ENCODE peak calls at places on chromosomes 13 and 19, in five cellular contexts. One of them, this sample, is unnamed.

GRCh38 chr13:112329376-112329775 is 46.8 kb upstream of the SPACA7 start:
- DNase-seq in adipocyte: no peak
- DNase-seq in T-helper 9 cell: no peak
- DNase-seq in body of pancreas: no peak
- DNase-seq in mucosa of descending colon: no peak
- DNase-seq in this sample: no peak

GRCh38 chr13:36344173-36344572 is 2.0 kb downstream of the SPART start:
- DNase-seq in adipocyte: peak
- DNase-seq in mucosa of descending colon: no peak
- DNase-seq in T-helper 9 cell: no peak
- DNase-seq in body of pancreas: no peak
- DNase-seq in this sample: peak

GRCh38 chr19:50500060-50500752 is 10.8 kb downstream of the JOSD2 start:
- DNase-seq in adipocyte: peak
- DNase-seq in T-helper 9 cell: no peak
- DNase-seq in mucosa of descending colon: no peak
- DNase-seq in body of pancreas: no peak
- DNase-seq in this sample: no peak

GRCh38 chr19:1512671-1513491 is at the start of gene ADAMTSL5:
- DNase-seq in T-helper 9 cell: peak
- DNase-seq in mucosa of descending colon: peak
- DNase-seq in adipocyte: peak
- DNase-seq in body of pancreas: peak
- DNase-seq in this sample: no peak

GRCh38 chr13:98405107-98405571 is 171.8 kb downstream of the STK24 start:
- DNase-seq in adipocyte: no peak
- DNase-seq in mucosa of descending colon: no peak
- DNase-seq in T-helper 9 cell: no peak
- DNase-seq in body of pancreas: peak
- DNase-seq in this sample: no peak

GRCh38 chr13:57631607-57632275 is at the start of gene PCDH17:
- DNase-seq in adipocyte: peak
- DNase-seq in mucosa of descending colon: no peak
- DNase-seq in body of pancreas: peak
- DNase-seq in T-helper 9 cell: no peak
- DNase-seq in this sample: peak

GRCh38 chr19:56272448-56272847 is at the start of gene EDDM13:
- DNase-seq in body of pancreas: no peak
- DNase-seq in adipocyte: no peak
- DNase-seq in mucosa of descending colon: no peak
- DNase-seq in T-helper 9 cell: no peak
- DNase-seq in this sample: no peak

GRCh38 chr19:15187026-15188007 is 13.5 kb downstream of the NOTCH3 start:
- DNase-seq in body of pancreas: no peak
- DNase-seq in T-helper 9 cell: no peak
- DNase-seq in mucosa of descending colon: no peak
- DNase-seq in adipocyte: no peak
- DNase-seq in this sample: no peak

GRCh38 chr13:99614465-99614885 is 113.2 kb downstream of the TM9SF2 start:
- DNase-seq in mucosa of descending colon: no peak
- DNase-seq in adipocyte: no peak
- DNase-seq in body of pancreas: peak
- DNase-seq in T-helper 9 cell: no peak
- DNase-seq in this sample: peak

GRCh38 chr19:3544742-3545668 is 6.0 kb downstream of the TEKTIP1 start:
- DNase-seq in body of pancreas: peak
- DNase-seq in T-helper 9 cell: peak
- DNase-seq in adipocyte: peak
- DNase-seq in mucosa of descending colon: peak
- DNase-seq in this sample: peak

GRCh38 chr13:107025991-107026390 is 458.1 kb upstream of the ARGLU1 start:
- DNase-seq in body of pancreas: peak
- DNase-seq in mucosa of descending colon: no peak
- DNase-seq in T-helper 9 cell: no peak
- DNase-seq in adipocyte: peak
- DNase-seq in this sample: no peak

GRCh38 chr19:46390866-46391265 is 22.5 kb downstream of the CCDC8 start:
- DNase-seq in adipocyte: no peak
- DNase-seq in T-helper 9 cell: no peak
- DNase-seq in body of pancreas: no peak
- DNase-seq in mucosa of descending colon: peak
- DNase-seq in this sample: no peak

GRCh38 chr19:54938906-54939305 is 8.4 kb downstream of the NLRP7 start:
- DNase-seq in adipocyte: no peak
- DNase-seq in T-helper 9 cell: no peak
- DNase-seq in body of pancreas: no peak
- DNase-seq in mucosa of descending colon: no peak
- DNase-seq in this sample: peak

GRCh38 chr13:98508280-98509074 is 68.4 kb downstream of the STK24 start:
- DNase-seq in T-helper 9 cell: no peak
- DNase-seq in body of pancreas: no peak
- DNase-seq in mucosa of descending colon: no peak
- DNase-seq in adipocyte: peak
- DNase-seq in this sample: peak

GRCh38 chr19:12913011-12913561 is 6.0 kb downstream of the SYCE2 start:
- DNase-seq in body of pancreas: peak
- DNase-seq in mucosa of descending colon: peak
- DNase-seq in T-helper 9 cell: no peak
- DNase-seq in adipocyte: peak
- DNase-seq in this sample: no peak

GRCh38 chr19:7847664-7848063 is 17.6 kb downstream of the EVI5L start:
- DNase-seq in mucosa of descending colon: no peak
- DNase-seq in T-helper 9 cell: no peak
- DNase-seq in body of pancreas: no peak
- DNase-seq in adipocyte: no peak
- DNase-seq in this sample: no peak

GRCh38 chr13:49453465-49453864 is 9.4 kb downstream of the SETDB2 start:
- DNase-seq in adipocyte: no peak
- DNase-seq in body of pancreas: no peak
- DNase-seq in T-helper 9 cell: no peak
- DNase-seq in mucosa of descending colon: no peak
- DNase-seq in this sample: no peak

GRCh38 chr19:4984106-4984380 is 15.1 kb downstream of the KDM4B start:
- DNase-seq in body of pancreas: no peak
- DNase-seq in T-helper 9 cell: no peak
- DNase-seq in mucosa of descending colon: no peak
- DNase-seq in adipocyte: no peak
- DNase-seq in this sample: no peak

GRCh38 chr13:41458939-41459753 is 1.8 kb downstream of the RGCC start:
- DNase-seq in adipocyte: peak
- DNase-seq in body of pancreas: peak
- DNase-seq in T-helper 9 cell: peak
- DNase-seq in mucosa of descending colon: peak
- DNase-seq in this sample: peak

GRCh38 chr13:47546265-47546962 is 454.7 kb downstream of the SUCLA2 start:
- DNase-seq in mucosa of descending colon: no peak
- DNase-seq in body of pancreas: no peak
- DNase-seq in adipocyte: no peak
- DNase-seq in T-helper 9 cell: no peak
- DNase-seq in this sample: no peak

GRCh38 chr19:5590151-5590864 is 22.6 kb upstream of the TINCR start:
- DNase-seq in adipocyte: no peak
- DNase-seq in T-helper 9 cell: no peak
- DNase-seq in mucosa of descending colon: peak
- DNase-seq in body of pancreas: no peak
- DNase-seq in this sample: no peak

GRCh38 chr19:40507892-40508291 is 41.1 kb downstream of the SPTBN4 start:
- DNase-seq in body of pancreas: no peak
- DNase-seq in T-helper 9 cell: no peak
- DNase-seq in adipocyte: no peak
- DNase-seq in mucosa of descending colon: no peak
- DNase-seq in this sample: no peak

GRCh38 chr13:38819053-38819452 is 132.2 kb downstream of the FREM2 start:
- DNase-seq in adipocyte: peak
- DNase-seq in T-helper 9 cell: no peak
- DNase-seq in mucosa of descending colon: no peak
- DNase-seq in body of pancreas: peak
- DNase-seq in this sample: peak

GRCh38 chr19:43699506-43700367 is 16.1 kb upstream of the IRGC start:
- DNase-seq in mucosa of descending colon: peak
- DNase-seq in body of pancreas: peak
- DNase-seq in adipocyte: no peak
- DNase-seq in T-helper 9 cell: no peak
- DNase-seq in this sample: peak

GRCh38 chr13:45781553-45782326 is 69.8 kb downstream of the SIAH3 start:
- DNase-seq in T-helper 9 cell: no peak
- DNase-seq in adipocyte: no peak
- DNase-seq in body of pancreas: peak
- DNase-seq in mucosa of descending colon: peak
- DNase-seq in this sample: no peak

GRCh38 chr13:41052441-41052840 is 8.9 kb upstream of the WBP4 start:
- DNase-seq in mucosa of descending colon: no peak
- DNase-seq in T-helper 9 cell: no peak
- DNase-seq in adipocyte: no peak
- DNase-seq in body of pancreas: no peak
- DNase-seq in this sample: no peak